ENCODE peak calls at places on chromosomes 6 and 20, in five cellular contexts. One of them, this sample, is unnamed.

GRCh38 chr6:113122060-113122459 is 735.1 kb upstream of the MARCKS start:
- DNase-seq in cardiac fibroblast: peak; percentile 95
- DNase-seq in psoas muscle: no peak
- DNase-seq in AG09309: peak; percentile 89
- DNase-seq in fibroblast of the aortic adventitia: peak; percentile 88
- DNase-seq in this sample: peak; percentile 94

GRCh38 chr6:140441256-140441655 is 1066.8 kb upstream of the CITED2 start:
- DNase-seq in fibroblast of the aortic adventitia: peak; percentile 41
- DNase-seq in psoas muscle: peak; percentile 68
- DNase-seq in AG09309: no peak
- DNase-seq in cardiac fibroblast: peak; percentile 87
- DNase-seq in this sample: peak; percentile 72

GRCh38 chr6:146472918-146473317 is 70.7 kb upstream of the RAB32 start:
- DNase-seq in cardiac fibroblast: no peak
- DNase-seq in fibroblast of the aortic adventitia: no peak
- DNase-seq in AG09309: no peak
- DNase-seq in psoas muscle: no peak
- DNase-seq in this sample: no peak

GRCh38 chr6:156437084-156437879 is 339.9 kb upstream of the ARID1B start:
- DNase-seq in AG09309: no peak
- DNase-seq in psoas muscle: no peak
- DNase-seq in fibroblast of the aortic adventitia: no peak
- DNase-seq in cardiac fibroblast: no peak
- DNase-seq in this sample: no peak

GRCh38 chr20:38818113-38819065 is 12.9 kb downstream of the PPP1R16B start:
- DNase-seq in fibroblast of the aortic adventitia: no peak
- DNase-seq in AG09309: no peak
- DNase-seq in psoas muscle: no peak
- DNase-seq in cardiac fibroblast: no peak
- DNase-seq in this sample: no peak

GRCh38 chr20:36676701-36677421 is 30.9 kb upstream of the SLA2 start:
- DNase-seq in psoas muscle: no peak
- DNase-seq in cardiac fibroblast: no peak
- DNase-seq in fibroblast of the aortic adventitia: no peak
- DNase-seq in AG09309: no peak
- DNase-seq in this sample: no peak

GRCh38 chr20:44911264-44911921 is 1.5 kb downstream of the PABPC1L start:
- DNase-seq in psoas muscle: no peak
- DNase-seq in fibroblast of the aortic adventitia: peak; percentile 54
- DNase-seq in cardiac fibroblast: peak; percentile 52
- DNase-seq in AG09309: no peak
- DNase-seq in this sample: peak; percentile 26

GRCh38 chr6:73614802-73615201 is 39.0 kb downstream of the SLC17A5 start:
- DNase-seq in cardiac fibroblast: no peak
- DNase-seq in fibroblast of the aortic adventitia: no peak
- DNase-seq in AG09309: no peak
- DNase-seq in psoas muscle: no peak
- DNase-seq in this sample: no peak

GRCh38 chr6:169589293-169589692 is 112.5 kb downstream of the WDR27 start:
- DNase-seq in psoas muscle: no peak
- DNase-seq in cardiac fibroblast: peak; percentile 19
- DNase-seq in fibroblast of the aortic adventitia: peak; percentile 12
- DNase-seq in AG09309: no peak
- DNase-seq in this sample: peak; percentile 25

GRCh38 chr20:17664025-17664638 is 17.9 kb downstream of the RRBP1 start:
- DNase-seq in AG09309: no peak
- DNase-seq in psoas muscle: no peak
- DNase-seq in cardiac fibroblast: no peak
- DNase-seq in fibroblast of the aortic adventitia: peak; percentile 30
- DNase-seq in this sample: no peak

GRCh38 chr20:32636821-32637220 is 36.9 kb downstream of the C20orf203 start:
- DNase-seq in cardiac fibroblast: no peak
- DNase-seq in AG09309: no peak
- DNase-seq in psoas muscle: no peak
- DNase-seq in fibroblast of the aortic adventitia: no peak
- DNase-seq in this sample: no peak
- H3K4me3 ChIP-seq in cardiac fibroblast: no peak overlapping the region
- H3K4me3 ChIP-seq in AG09309: no peak overlapping the region
- H3K4me3 ChIP-seq in psoas muscle: no peak overlapping the region
- H3K4me3 ChIP-seq in fibroblast of the aortic adventitia: no peak overlapping the region
- H3K4me3 ChIP-seq in this sample: no peak overlapping the region

GRCh38 chr6:28978959-28979561 is 26.1 kb downstream of the ZNF311 start:
- DNase-seq in AG09309: no peak
- DNase-seq in cardiac fibroblast: peak; percentile 15
- DNase-seq in fibroblast of the aortic adventitia: no peak
- DNase-seq in psoas muscle: no peak
- DNase-seq in this sample: no peak

GRCh38 chr6:28979679-28980078 is 25.4 kb downstream of the ZNF311 start:
- DNase-seq in psoas muscle: no peak
- DNase-seq in AG09309: no peak
- DNase-seq in fibroblast of the aortic adventitia: no peak
- DNase-seq in cardiac fibroblast: no peak
- DNase-seq in this sample: no peak

GRCh38 chr6:28978137-28978491 is 27.0 kb downstream of the ZNF311 start:
- DNase-seq in AG09309: no peak
- DNase-seq in cardiac fibroblast: no peak
- DNase-seq in psoas muscle: no peak
- DNase-seq in fibroblast of the aortic adventitia: no peak
- DNase-seq in this sample: no peak

GRCh38 chr6:28976677-28977076 is 28.4 kb downstream of the ZNF311 start:
- DNase-seq in fibroblast of the aortic adventitia: no peak
- DNase-seq in cardiac fibroblast: no peak
- DNase-seq in psoas muscle: no peak
- DNase-seq in AG09309: no peak
- DNase-seq in this sample: no peak

DNA sequence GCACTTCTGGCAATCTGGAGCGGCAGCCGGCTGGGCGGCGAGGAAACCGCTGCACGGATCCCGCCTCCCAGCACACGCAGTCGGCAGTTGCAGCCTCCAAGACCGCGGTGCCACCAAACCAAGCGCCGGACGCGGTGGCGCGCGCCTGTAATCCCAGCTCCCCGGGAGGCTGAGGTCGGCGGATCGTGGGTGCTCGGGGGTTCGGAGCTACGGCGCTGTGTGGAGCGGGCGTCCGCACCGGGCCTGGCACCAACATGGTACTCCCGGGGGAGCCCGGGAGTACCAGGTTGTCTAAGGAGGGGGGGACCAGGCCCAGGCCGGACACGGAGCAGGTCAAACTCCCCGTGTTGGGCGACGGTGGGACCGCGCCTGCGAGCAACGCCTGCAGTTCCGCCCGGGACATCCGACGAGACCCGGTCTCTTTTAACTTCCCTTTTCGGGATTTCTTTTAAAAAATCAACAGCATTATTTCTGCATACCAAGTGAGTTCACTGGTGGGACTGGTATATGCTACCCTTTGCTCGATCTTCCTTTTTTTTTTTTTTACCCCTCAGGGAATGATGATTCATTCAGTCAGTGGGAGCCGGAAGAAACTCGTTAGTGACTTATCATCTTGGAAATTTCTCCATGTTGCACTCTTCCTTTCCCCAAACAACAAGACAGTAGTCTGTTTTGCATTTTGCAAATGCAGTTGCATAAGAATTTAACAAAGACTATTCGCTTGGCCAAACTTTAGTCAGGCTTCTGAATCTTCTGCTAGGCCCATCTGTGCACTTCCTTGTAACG is 27.6 kb downstream of the ZNF311 start:
- DNase-seq in fibroblast of the aortic adventitia: peak; percentile 34
- DNase-seq in cardiac fibroblast: peak; percentile 89
- DNase-seq in AG09309: peak; percentile 46
- DNase-seq in psoas muscle: peak; percentile 60
- DNase-seq in this sample: no peak
- H3K4me3 ChIP-seq in fibroblast of the aortic adventitia: peak overlapping the region; percentile 31
- H3K4me3 ChIP-seq in cardiac fibroblast: peak overlapping the region; percentile 28
- H3K4me3 ChIP-seq in AG09309: peak overlapping the region; percentile 44
- H3K4me3 ChIP-seq in psoas muscle: peak overlapping the region; percentile 39
- H3K4me3 ChIP-seq in this sample: peak overlapping the region; percentile 23

GRCh38 chr20:5061209-5061608 is 58.5 kb downstream of the PCNA start:
- DNase-seq in cardiac fibroblast: peak; percentile 39
- DNase-seq in AG09309: no peak
- DNase-seq in psoas muscle: no peak
- DNase-seq in fibroblast of the aortic adventitia: no peak
- DNase-seq in this sample: no peak
- H3K4me3 ChIP-seq in cardiac fibroblast: no peak overlapping the region
- H3K4me3 ChIP-seq in AG09309: no peak overlapping the region
- H3K4me3 ChIP-seq in psoas muscle: no peak overlapping the region
- H3K4me3 ChIP-seq in fibroblast of the aortic adventitia: no peak overlapping the region
- H3K4me3 ChIP-seq in this sample: no peak overlapping the region

GRCh38 chr20:46712056-46712636 is 2.7 kb downstream of the SLC2A10 start:
- DNase-seq in psoas muscle: no peak
- DNase-seq in cardiac fibroblast: no peak
- DNase-seq in fibroblast of the aortic adventitia: no peak
- DNase-seq in AG09309: no peak
- DNase-seq in this sample: no peak

GRCh38 chr20:46709055-46709458 is 392 bp upstream of the SLC2A10 start:
- DNase-seq in cardiac fibroblast: no peak
- DNase-seq in AG09309: no peak
- DNase-seq in psoas muscle: no peak
- DNase-seq in fibroblast of the aortic adventitia: no peak
- DNase-seq in this sample: no peak

GRCh38 chr20:46708172-46708860 is 1.1 kb upstream of the SLC2A10 start:
- DNase-seq in AG09309: no peak
- DNase-seq in fibroblast of the aortic adventitia: no peak
- DNase-seq in cardiac fibroblast: no peak
- DNase-seq in psoas muscle: no peak
- DNase-seq in this sample: no peak

GRCh38 chr20:46709459-46710148 is at the start of gene SLC2A10:
- DNase-seq in AG09309: no peak
- DNase-seq in fibroblast of the aortic adventitia: peak; percentile 38
- DNase-seq in cardiac fibroblast: peak; percentile 61
- DNase-seq in psoas muscle: peak; percentile 74
- DNase-seq in this sample: no peak

GRCh38 chr20:46710149-46710913 is 882 bp downstream of the SLC2A10 start:
- DNase-seq in fibroblast of the aortic adventitia: peak; percentile 15
- DNase-seq in cardiac fibroblast: no peak
- DNase-seq in psoas muscle: no peak
- DNase-seq in AG09309: no peak
- DNase-seq in this sample: no peak
- H3K4me3 ChIP-seq in fibroblast of the aortic adventitia: peak overlapping the region; percentile 81
- H3K4me3 ChIP-seq in cardiac fibroblast: peak overlapping the region; percentile 67
- H3K4me3 ChIP-seq in psoas muscle: peak overlapping the region; percentile 70
- H3K4me3 ChIP-seq in AG09309: peak overlapping the region; percentile 69
- H3K4me3 ChIP-seq in this sample: peak overlapping the region; percentile 67

DNA sequence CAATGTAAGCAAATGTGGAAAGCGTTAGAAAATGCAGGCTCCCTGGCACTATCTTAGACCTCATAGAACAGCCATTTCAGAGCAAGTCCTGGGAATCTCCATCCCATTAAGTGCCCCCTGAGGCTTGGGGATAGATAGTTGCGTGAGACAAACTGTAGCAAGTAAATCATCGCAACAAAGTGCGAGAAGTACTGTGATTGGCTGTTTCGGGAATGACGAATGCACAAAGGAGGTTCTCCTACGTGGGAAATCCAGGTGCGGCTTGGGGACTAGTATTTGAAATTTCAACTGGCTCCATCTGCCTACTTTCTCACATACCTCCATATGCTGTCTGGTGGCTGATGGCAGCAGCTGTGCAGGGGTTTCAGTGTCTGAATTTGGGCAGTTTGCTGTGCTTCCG is 84.5 kb downstream of the PLEKHG1 start:
- DNase-seq in fibroblast of the aortic adventitia: no peak
- DNase-seq in AG09309: no peak
- DNase-seq in cardiac fibroblast: no peak
- DNase-seq in psoas muscle: no peak
- DNase-seq in this sample: no peak
- H3K4me3 ChIP-seq in fibroblast of the aortic adventitia: no peak overlapping the region
- H3K4me3 ChIP-seq in AG09309: no peak overlapping the region
- H3K4me3 ChIP-seq in cardiac fibroblast: no peak overlapping the region
- H3K4me3 ChIP-seq in psoas muscle: peak overlapping the region; percentile 58
- H3K4me3 ChIP-seq in this sample: no peak overlapping the region

GRCh38 chr6:33191383-33192104 is 723 bp downstream of the COL11A2 start:
- DNase-seq in cardiac fibroblast: no peak
- DNase-seq in fibroblast of the aortic adventitia: no peak
- DNase-seq in AG09309: no peak
- DNase-seq in psoas muscle: peak; percentile 62
- DNase-seq in this sample: no peak
- H3K4me3 ChIP-seq in cardiac fibroblast: no peak overlapping the region
- H3K4me3 ChIP-seq in fibroblast of the aortic adventitia: no peak overlapping the region
- H3K4me3 ChIP-seq in AG09309: no peak overlapping the region
- H3K4me3 ChIP-seq in psoas muscle: no peak overlapping the region
- H3K4me3 ChIP-seq in this sample: no peak overlapping the region

GRCh38 chr20:64093013-64093503 is 8.9 kb upstream of the LKAAEAR1 start:
- DNase-seq in cardiac fibroblast: no peak
- DNase-seq in psoas muscle: no peak
- DNase-seq in fibroblast of the aortic adventitia: no peak
- DNase-seq in AG09309: no peak
- DNase-seq in this sample: no peak
- H3K4me3 ChIP-seq in cardiac fibroblast: no peak overlapping the region
- H3K4me3 ChIP-seq in psoas muscle: no peak overlapping the region
- H3K4me3 ChIP-seq in fibroblast of the aortic adventitia: no peak overlapping the region
- H3K4me3 ChIP-seq in AG09309: no peak overlapping the region
- H3K4me3 ChIP-seq in this sample: no peak overlapping the region

GRCh38 chr20:21981607-21982344 is 276.3 kb downstream of the PAX1 start:
- DNase-seq in fibroblast of the aortic adventitia: peak; percentile 78
- DNase-seq in cardiac fibroblast: peak; percentile 76
- DNase-seq in AG09309: peak; percentile 51
- DNase-seq in psoas muscle: no peak
- DNase-seq in this sample: no peak
- H3K4me3 ChIP-seq in fibroblast of the aortic adventitia: no peak overlapping the region
- H3K4me3 ChIP-seq in cardiac fibroblast: no peak overlapping the region
- H3K4me3 ChIP-seq in AG09309: no peak overlapping the region
- H3K4me3 ChIP-seq in psoas muscle: no peak overlapping the region
- H3K4me3 ChIP-seq in this sample: no peak overlapping the region

DNA sequence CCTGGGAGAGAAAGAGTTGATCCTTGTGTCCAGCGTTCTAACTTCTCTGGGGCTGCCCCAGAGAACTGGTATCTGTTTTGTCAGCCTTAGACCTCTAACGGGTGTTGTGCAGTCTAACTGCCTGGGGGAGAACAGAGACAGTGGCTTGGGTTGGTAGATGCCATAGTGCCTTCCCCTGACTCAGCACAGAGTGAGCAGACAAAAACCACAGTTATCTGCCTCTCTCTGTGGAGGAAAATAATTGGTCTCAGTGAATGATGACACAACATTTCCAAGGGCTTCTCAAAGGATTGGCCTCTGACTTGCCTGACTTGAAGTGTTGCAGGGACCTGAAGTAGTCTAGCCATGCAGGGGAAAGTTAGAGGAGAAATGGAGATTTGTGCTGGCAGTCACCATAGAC is 226.2 kb upstream of the MAN1A1 start:
- DNase-seq in fibroblast of the aortic adventitia: peak; percentile 33
- DNase-seq in psoas muscle: no peak
- DNase-seq in cardiac fibroblast: peak; percentile 68
- DNase-seq in AG09309: peak; percentile 80
- DNase-seq in this sample: no peak
- H3K4me3 ChIP-seq in fibroblast of the aortic adventitia: no peak overlapping the region
- H3K4me3 ChIP-seq in psoas muscle: no peak overlapping the region
- H3K4me3 ChIP-seq in cardiac fibroblast: no peak overlapping the region
- H3K4me3 ChIP-seq in AG09309: no peak overlapping the region
- H3K4me3 ChIP-seq in this sample: no peak overlapping the region

DNA sequence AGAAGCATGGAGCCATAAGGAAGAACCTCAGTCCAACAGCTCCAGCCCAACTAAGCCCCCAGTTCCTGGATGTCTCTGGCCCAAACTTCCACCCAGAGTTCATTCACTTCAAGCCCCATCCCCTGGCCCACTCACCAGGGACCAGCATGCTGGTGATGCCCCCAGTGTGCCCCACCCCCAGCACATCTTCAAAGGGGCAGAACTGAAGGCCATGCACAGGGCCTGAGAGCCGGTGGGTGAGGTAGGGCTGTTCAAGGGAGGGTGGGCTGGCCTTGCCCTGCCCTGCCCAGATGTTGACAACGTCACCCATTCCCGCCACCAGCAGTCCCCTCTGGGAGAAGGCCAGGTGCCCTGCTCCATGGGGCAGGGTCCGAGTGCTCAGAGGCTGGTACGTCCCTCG is 3.6 kb downstream of the B3GALT4 start:
- DNase-seq in cardiac fibroblast: no peak
- DNase-seq in psoas muscle: no peak
- DNase-seq in fibroblast of the aortic adventitia: no peak
- DNase-seq in AG09309: no peak
- DNase-seq in this sample: no peak
- H3K4me3 ChIP-seq in cardiac fibroblast: no peak overlapping the region
- H3K4me3 ChIP-seq in psoas muscle: no peak overlapping the region
- H3K4me3 ChIP-seq in fibroblast of the aortic adventitia: no peak overlapping the region
- H3K4me3 ChIP-seq in AG09309: no peak overlapping the region
- H3K4me3 ChIP-seq in this sample: no peak overlapping the region